ENCODE peak calls at places on chromosomes 2 and 18, in four cellular contexts. S, T, Q and P are unnamed samples.

GRCh38 chr2:11744631-11745394 is 1.6 kb upstream of the LPIN1 start:
- DNase-seq in S (no peak), T (no peak), Q (peak; percentile 39), P (peak; percentile 64)

GRCh38 chr2:8306530-8307351 is 375.1 kb upstream of the ID2 start:
- DNase-seq in S (no peak), T (no peak), Q (no peak), P (no peak)

GRCh38 chr2:73985318-73986084 is 791 bp downstream of the TET3 start:
- DNase-seq in S (peak; percentile 59), T (no peak), Q (peak; percentile 60), P (peak; percentile 86)

GRCh38 chr2:232097260-232097659 is 135.7 kb downstream of the DIS3L2 start:
- DNase-seq in S (no peak), T (no peak), Q (no peak), P (no peak)

GRCh38 chr18:5894613-5895299 is 566 bp downstream of the TMEM200C start:
- DNase-seq in S (peak; percentile 74), T (no peak), Q (no peak), P (no peak)

GRCh38 chr2:217482343-217482742 is 520.5 kb downstream of the TNS1 start:
- DNase-seq in S (no peak), T (no peak), Q (no peak), P (no peak)

GRCh38 chr2:215974700-215975429 is 38.5 kb downstream of the MREG start:
- DNase-seq in S (no peak), T (no peak), Q (no peak), P (no peak)

GRCh38 chr2:203811491-203812221 is 55.9 kb upstream of the CTLA4 start:
- DNase-seq in S (no peak), T (peak; percentile 76), Q (no peak), P (peak; percentile 46)

GRCh38 chr2:164917296-164917903 is 37.9 kb downstream of the SLC38A11 start:
- DNase-seq in S (peak; percentile 18), T (no peak), Q (no peak), P (no peak)